ENCODE peak calls at places on chromosomes 6 and 20, in ten cellular contexts. N is heart right ventricle, B is aorta, M is Kasumi-1, V is neural progenitor cell, I is Peyer's patch, R is GM12891, Q is WERI-Rb-1, S is psoas muscle, L is tibial nerve. G is an unnamed sample.

GRCh38 chr6:2165216-2165725 is 80.1 kb downstream of the GMDS start:
- DNase-seq in M (no peak), I (no peak), N (no peak), R (no peak), Q (no peak), S (no peak), V (no peak), L (no peak), B (no peak), G (no peak)

GRCh38 chr6:82740066-82740465 is 325.6 kb downstream of the UBE3D start:
- DNase-seq in N (no peak), B (no peak), V (no peak), R (no peak), I (no peak), M (no peak), Q (no peak), L (no peak), S (no peak), G (no peak)

GRCh38 chr6:43624786-43625288 is 4.2 kb downstream of the GTPBP2 start:
- DNase-seq in L (no peak), V (no peak), M (no peak), R (no peak), S (no peak), Q (no peak), N (no peak), B (no peak), I (no peak), G (no peak)

GRCh38 chr6:161415302-161415855 is 141.5 kb upstream of the AGPAT4 start:
- DNase-seq in N (no peak), I (no peak), Q (peak), R (no peak), L (no peak), V (no peak), M (no peak), S (no peak), B (no peak), G (no peak)

GRCh38 chr6:144190593-144190992 is 40.3 kb downstream of the STX11 start:
- DNase-seq in N (peak), V (no peak), S (peak), R (no peak), L (no peak), M (no peak), I (no peak), Q (no peak), B (peak), G (peak)

GRCh38 chr20:6169251-6169650 is 46.4 kb upstream of the FERMT1 start:
- DNase-seq in I (no peak), R (no peak), Q (no peak), S (no peak), B (no peak), N (no peak), L (no peak), V (no peak), M (no peak), G (no peak)

GRCh38 chr6:170453586-170454511 is 99.3 kb downstream of the PSMB1 start:
- DNase-seq in I (peak), L (no peak), V (no peak), Q (no peak), N (no peak), B (no peak), M (no peak), R (no peak), S (no peak), G (no peak)

GRCh38 chr6:109783245-109783990 is 92.3 kb downstream of the FIG4 start:
- DNase-seq in I (no peak), Q (no peak), S (no peak), M (peak), L (no peak), B (no peak), V (peak), N (no peak), R (no peak), G (peak)

GRCh38 chr6:75151013-75151412 is 54.8 kb downstream of the COL12A1 start:
- DNase-seq in B (no peak), N (no peak), V (no peak), S (no peak), Q (no peak), M (no peak), L (no peak), I (no peak), R (no peak), G (no peak)

GRCh38 chr6:83574783-83575182 is 62.4 kb downstream of the PRSS35 start:
- DNase-seq in B (no peak), N (no peak), L (no peak), Q (no peak), I (no peak), M (no peak), S (no peak), R (no peak), V (no peak), G (no peak)

GRCh38 chr6:166466178-166467122 is 83.7 kb upstream of the MPC1 start:
- DNase-seq in B (no peak), Q (no peak), R (no peak), L (no peak), S (no peak), M (no peak), V (no peak), I (no peak), N (no peak), G (no peak)

G was measured in dermis microvascular lymphatic vessel endothelial cell.